ENCODE peak calls at places on chromosomes 12 and 14, in eight cellular contexts. One of them, this sample, is unnamed.

GRCh38 chr14:61577506-61577931 is 117.8 kb upstream of the HIF1A start:
- DNase-seq in naive thymus-derived CD4-positive, alpha-beta T cell: no peak
- DNase-seq in SK-N-SH: peak
- DNase-seq in ascending aorta: no peak
- DNase-seq in posterior vena cava: no peak
- DNase-seq in neuronal stem cell: no peak
- DNase-seq in HS-27A: no peak
- DNase-seq in T1000: no peak
- DNase-seq in this sample: no peak

GRCh38 chr12:64744422-64745258 is 14.6 kb downstream of the GNS start:
- DNase-seq in naive thymus-derived CD4-positive, alpha-beta T cell: no peak
- DNase-seq in SK-N-SH: no peak
- DNase-seq in ascending aorta: no peak
- DNase-seq in posterior vena cava: no peak
- DNase-seq in neuronal stem cell: no peak
- DNase-seq in HS-27A: no peak
- DNase-seq in T1000: no peak
- DNase-seq in this sample: no peak

GRCh38 chr12:51460519-51460918 is 35.9 kb downstream of the SLC4A8 start:
- DNase-seq in naive thymus-derived CD4-positive, alpha-beta T cell: no peak
- DNase-seq in SK-N-SH: no peak
- DNase-seq in ascending aorta: no peak
- DNase-seq in posterior vena cava: no peak
- DNase-seq in neuronal stem cell: no peak
- DNase-seq in HS-27A: no peak
- DNase-seq in T1000: no peak
- DNase-seq in this sample: no peak

GRCh38 chr14:92660571-92660970 is 87.9 kb downstream of the LGMN start:
- DNase-seq in naive thymus-derived CD4-positive, alpha-beta T cell: no peak
- DNase-seq in SK-N-SH: no peak
- DNase-seq in ascending aorta: no peak
- DNase-seq in posterior vena cava: peak
- DNase-seq in neuronal stem cell: no peak
- DNase-seq in HS-27A: no peak
- DNase-seq in T1000: no peak
- DNase-seq in this sample: no peak

GRCh38 chr12:132724506-132725220 is 14.0 kb downstream of the PGAM5 start:
- DNase-seq in naive thymus-derived CD4-positive, alpha-beta T cell: no peak
- DNase-seq in SK-N-SH: no peak
- DNase-seq in ascending aorta: no peak
- DNase-seq in posterior vena cava: no peak
- DNase-seq in neuronal stem cell: no peak
- DNase-seq in HS-27A: no peak
- DNase-seq in T1000: no peak
- DNase-seq in this sample: no peak

GRCh38 chr12:86331457-86331856 is 75.3 kb upstream of the MGAT4C start:
- DNase-seq in naive thymus-derived CD4-positive, alpha-beta T cell: no peak
- DNase-seq in SK-N-SH: no peak
- DNase-seq in ascending aorta: no peak
- DNase-seq in posterior vena cava: no peak
- DNase-seq in neuronal stem cell: no peak
- DNase-seq in HS-27A: no peak
- DNase-seq in T1000: no peak
- DNase-seq in this sample: no peak

GRCh38 chr12:93653712-93654111 is 23.5 kb upstream of the CRADD start:
- DNase-seq in naive thymus-derived CD4-positive, alpha-beta T cell: no peak
- DNase-seq in SK-N-SH: no peak
- DNase-seq in ascending aorta: no peak
- DNase-seq in posterior vena cava: no peak
- DNase-seq in neuronal stem cell: no peak
- DNase-seq in HS-27A: no peak
- DNase-seq in T1000: no peak
- DNase-seq in this sample: no peak

GRCh38 chr12:64943686-64944085 is 119.2 kb downstream of the TBC1D30 start:
- DNase-seq in naive thymus-derived CD4-positive, alpha-beta T cell: no peak
- DNase-seq in SK-N-SH: no peak
- DNase-seq in ascending aorta: no peak
- DNase-seq in posterior vena cava: no peak
- DNase-seq in neuronal stem cell: no peak
- DNase-seq in HS-27A: no peak
- DNase-seq in T1000: no peak
- DNase-seq in this sample: no peak

GRCh38 chr14:49892301-49892635 is 614 bp upstream of the ARF6 start:
- DNase-seq in naive thymus-derived CD4-positive, alpha-beta T cell: peak
- DNase-seq in SK-N-SH: peak
- DNase-seq in ascending aorta: peak
- DNase-seq in posterior vena cava: no peak
- DNase-seq in neuronal stem cell: peak
- DNase-seq in HS-27A: no peak
- DNase-seq in T1000: peak
- DNase-seq in this sample: no peak

GRCh38 chr14:71363961-71364360 is 456.7 kb downstream of the PCNX1 start:
- DNase-seq in naive thymus-derived CD4-positive, alpha-beta T cell: no peak
- DNase-seq in SK-N-SH: no peak
- DNase-seq in ascending aorta: no peak
- DNase-seq in posterior vena cava: no peak
- DNase-seq in neuronal stem cell: no peak
- DNase-seq in HS-27A: no peak
- DNase-seq in T1000: no peak
- DNase-seq in this sample: no peak

GRCh38 chr14:36515896-36516718 is 3.9 kb downstream of the NKX2-1 start:
- DNase-seq in naive thymus-derived CD4-positive, alpha-beta T cell: no peak
- DNase-seq in SK-N-SH: peak
- DNase-seq in ascending aorta: no peak
- DNase-seq in posterior vena cava: no peak
- DNase-seq in neuronal stem cell: no peak
- DNase-seq in HS-27A: no peak
- DNase-seq in T1000: no peak
- DNase-seq in this sample: no peak

GRCh38 chr14:76314521-76314951 is 61.4 kb upstream of the ESRRB start:
- DNase-seq in naive thymus-derived CD4-positive, alpha-beta T cell: no peak
- DNase-seq in SK-N-SH: no peak
- DNase-seq in ascending aorta: no peak
- DNase-seq in posterior vena cava: peak
- DNase-seq in neuronal stem cell: no peak
- DNase-seq in HS-27A: no peak
- DNase-seq in T1000: no peak
- DNase-seq in this sample: no peak

GRCh38 chr12:130971871-130972588 is 18.3 kb downstream of the ADGRD1 start:
- DNase-seq in naive thymus-derived CD4-positive, alpha-beta T cell: no peak
- DNase-seq in SK-N-SH: no peak
- DNase-seq in ascending aorta: no peak
- DNase-seq in posterior vena cava: no peak
- DNase-seq in neuronal stem cell: no peak
- DNase-seq in HS-27A: no peak
- DNase-seq in T1000: no peak
- DNase-seq in this sample: no peak

GRCh38 chr12:101459642-101460346 is 15.3 kb upstream of the SPIC start:
- DNase-seq in naive thymus-derived CD4-positive, alpha-beta T cell: no peak
- DNase-seq in SK-N-SH: no peak
- DNase-seq in ascending aorta: no peak
- DNase-seq in posterior vena cava: no peak
- DNase-seq in neuronal stem cell: no peak
- DNase-seq in HS-27A: no peak
- DNase-seq in T1000: peak
- DNase-seq in this sample: no peak

GRCh38 chr12:103301642-103302620 is 193.8 kb downstream of the C12orf42 start:
- DNase-seq in naive thymus-derived CD4-positive, alpha-beta T cell: no peak
- DNase-seq in SK-N-SH: peak
- DNase-seq in ascending aorta: no peak
- DNase-seq in posterior vena cava: no peak
- DNase-seq in neuronal stem cell: peak
- DNase-seq in HS-27A: no peak
- DNase-seq in T1000: no peak
- DNase-seq in this sample: no peak

GRCh38 chr12:127113945-127114344 is 1153.0 kb upstream of the TMEM132C start:
- DNase-seq in naive thymus-derived CD4-positive, alpha-beta T cell: no peak
- DNase-seq in SK-N-SH: no peak
- DNase-seq in ascending aorta: no peak
- DNase-seq in posterior vena cava: no peak
- DNase-seq in neuronal stem cell: no peak
- DNase-seq in HS-27A: no peak
- DNase-seq in T1000: no peak
- DNase-seq in this sample: no peak